ENCODE peak calls at places on chromosomes 2 and 18, in six cellular contexts. E is heart left ventricle, N is NCI-H748 treated with DMSO at 0.1 percent for 48 hours, D is kidney glomerular epithelial cell, F is adipocyte, Y is D721Med. M is an unnamed sample.
A peak's percentile ranks its signal among the peaks of the same experiment; 100 is the strongest.

GRCh38 chr2:217261452-217261851 is 401.6 kb upstream of the TNP1 start:
- DNase-seq in E (peak; percentile 39), D (peak; percentile 27), N (no peak), F (no peak), Y (no peak), M (no peak)

GRCh38 chr2:241569831-241570281 is 11.3 kb downstream of the BOK start:
- DNase-seq in D (no peak), N (no peak), Y (no peak), F (no peak), E (no peak), M (no peak)

GRCh38 chr2:26942543-26943295 is 27.7 kb upstream of the MAPRE3 start:
- DNase-seq in E (peak; percentile 44), D (peak; percentile 32), Y (peak; percentile 89), N (peak; percentile 63), F (peak; percentile 76), M (peak; percentile 4)

GRCh38 chr2:112642561-112642960 is 3.2 kb upstream of the SLC20A1 start:
- DNase-seq in E (no peak), N (no peak), F (no peak), Y (no peak), D (no peak), M (no peak)

GRCh38 chr2:40482091-40482490 is 30.2 kb upstream of the SLC8A1 start:
- DNase-seq in E (no peak), D (no peak), F (no peak), Y (no peak), N (no peak), M (no peak)

GRCh38 chr2:119744335-119744939 is 15.3 kb upstream of the PTPN4 start:
- DNase-seq in Y (no peak), N (no peak), E (no peak), F (peak; percentile 22), D (peak; percentile 64), M (no peak)

GRCh38 chr2:96143848-96144480 is 1.3 kb downstream of the DUSP2 start:
- DNase-seq in D (no peak), N (no peak), E (no peak), Y (no peak), F (no peak), M (no peak)

GRCh38 chr2:11553661-11554429 is 20.0 kb downstream of the GREB1 start:
- DNase-seq in E (no peak), N (no peak), D (peak; percentile 3), Y (no peak), F (peak; percentile 9), M (no peak)

GRCh38 chr2:23690421-23691105 is 236.4 kb downstream of the ATAD2B start:
- DNase-seq in Y (no peak), D (no peak), N (no peak), F (no peak), E (no peak), M (no peak)

GRCh38 chr2:72038524-72038923 is 109.1 kb downstream of the CYP26B1 start:
- DNase-seq in D (no peak), F (no peak), N (no peak), Y (no peak), E (no peak), M (no peak)

GRCh38 chr18:48137354-48138208 is 207.1 kb upstream of the SMAD2 start:
- DNase-seq in F (no peak), Y (no peak), D (peak; percentile 54), E (no peak), N (no peak), M (no peak)

GRCh38 chr18:29034113-29034856 is 857.4 kb upstream of the CDH2 start:
- DNase-seq in Y (no peak), D (no peak), F (peak; percentile 17), N (no peak), E (no peak), M (no peak)

GRCh38 chr18:77059294-77059916 is 73.2 kb downstream of the MBP start:
- DNase-seq in F (peak; percentile 72), N (peak; percentile 39), E (no peak), Y (peak; percentile 86), D (peak; percentile 7), M (no peak)